ENCODE peak calls at places on chromosomes 4 and X, in eight cellular contexts. H is psoas muscle, Y is endodermal cell, Z is Caco-2, E is IMR-90, N is mucosa of descending colon, G is kidney epithelial cell, X is astrocyte of the cerebellum. I is an unnamed sample.
A peak's percentile ranks its signal among the peaks of the same experiment; 100 is the strongest.

GRCh38 chr4:138348055-138348454 is 105.9 kb upstream of the SLC7A11 start:
- DNase-seq in E (peak; percentile 22), Z (no peak), N (no peak), H (no peak), X (no peak), Y (no peak), G (peak; percentile 14), I (no peak)

GRCh38 chr4:53461244-53461643 is 83.8 kb downstream of the FIP1L1 start:
- DNase-seq in X (no peak), Y (no peak), Z (no peak), G (no peak), E (peak; percentile 30), N (no peak), H (no peak), I (peak; percentile 45)

GRCh38 chr4:184801781-184802180 is 24.0 kb downstream of the ACSL1 start:
- DNase-seq in N (no peak), Z (no peak), H (no peak), X (no peak), G (no peak), E (peak; percentile 42), Y (no peak), I (peak; percentile 51)

GRCh38 chr4:37726666-37727065 is 40.5 kb upstream of the RELL1 start:
- DNase-seq in Y (no peak), Z (no peak), N (no peak), H (no peak), G (no peak), X (peak; percentile 76), E (peak; percentile 48), I (peak; percentile 29)

GRCh38 chr4:82047731-82048130 is 326.1 kb downstream of the HNRNPD start:
- DNase-seq in Z (no peak), Y (no peak), E (no peak), H (no peak), N (no peak), X (no peak), G (no peak), I (no peak)

GRCh38 chr4:181077416-181077815 is 1165.8 kb upstream of the TENM3 start:
- DNase-seq in G (no peak), Y (no peak), Z (no peak), E (no peak), N (no peak), H (no peak), X (no peak), I (no peak)

GRCh38 chrX:115892787-115893671 is 277.5 kb upstream of the AGTR2 start:
- DNase-seq in G (peak; percentile 29), Y (peak; percentile 86), N (peak; percentile 37), Z (no peak), E (peak; percentile 54), H (peak; percentile 40), X (no peak), I (no peak)

GRCh38 chr4:57989430-57989829 is 879.2 kb upstream of the IGFBP7 start:
- DNase-seq in Y (peak; percentile 57), X (no peak), H (no peak), E (no peak), Z (no peak), N (no peak), G (no peak), I (no peak)

GRCh38 chr4:105878668-105879067 is 16.6 kb upstream of the NPNT start:
- DNase-seq in G (no peak), Z (no peak), X (no peak), H (no peak), Y (no peak), E (no peak), N (no peak), I (no peak)

GRCh38 chr4:105657117-105657765 is 51.2 kb downstream of the INTS12 start:
- DNase-seq in E (no peak), Z (no peak), G (no peak), N (no peak), X (peak; percentile 26), Y (no peak), H (no peak), I (no peak)

GRCh38 chrX:145751943-145752342 is 65.7 kb upstream of the SLITRK2 start:
- DNase-seq in N (no peak), Y (no peak), X (no peak), H (no peak), E (no peak), Z (no peak), G (no peak), I (peak; percentile 54)

GRCh38 chrX:9147631-9148189 is 113.8 kb upstream of the FAM9B start:
- DNase-seq in Y (peak; percentile 69), H (no peak), X (no peak), Z (no peak), E (no peak), N (no peak), G (no peak), I (no peak)

GRCh38 chrX:63744850-63745249 is 40.2 kb downstream of the ARHGEF9 start:
- DNase-seq in X (no peak), G (no peak), N (no peak), E (no peak), Y (no peak), H (no peak), Z (no peak), I (no peak)

GRCh38 chr4:8685831-8686230 is 93.3 kb downstream of the CPZ start:
- DNase-seq in Y (no peak), G (no peak), N (no peak), Z (no peak), X (no peak), E (no peak), H (no peak), I (no peak)

GRCh38 chr4:6854098-6854744 is 55.4 kb upstream of the TBC1D14 start:
- DNase-seq in X (no peak), H (no peak), Y (no peak), E (no peak), N (no peak), Z (no peak), G (no peak), I (no peak)

GRCh38 chr4:6848717-6849305 is 60.8 kb upstream of the TBC1D14 start:
- DNase-seq in Y (no peak), G (no peak), E (peak; percentile 8), Z (no peak), X (no peak), H (no peak), N (no peak), I (no peak)

GRCh38 chr4:6851431-6851830 is 58.2 kb upstream of the TBC1D14 start:
- DNase-seq in Y (no peak), E (no peak), H (no peak), Z (no peak), G (no peak), X (no peak), N (no peak), I (no peak)

GRCh38 chr4:6852582-6852981 is 57.0 kb upstream of the TBC1D14 start:
- DNase-seq in N (no peak), G (no peak), H (no peak), E (no peak), Z (no peak), X (no peak), Y (no peak), I (no peak)

GRCh38 chr4:6851962-6852361 is 57.7 kb upstream of the TBC1D14 start:
- DNase-seq in G (no peak), H (no peak), X (no peak), N (no peak), Y (no peak), E (no peak), Z (no peak), I (no peak)
- H3K4me3 ChIP-seq in G (no peak overlapping the region), H (no peak overlapping the region), X (no peak overlapping the region), N (no peak overlapping the region), Y (no peak overlapping the region), E (no peak overlapping the region), Z (no peak overlapping the region), I (no peak overlapping the region)

GRCh38 chr4:98150092-98150761 is 7.0 kb upstream of the STPG2 start:
- DNase-seq in E (peak; percentile 16), G (no peak), X (peak; percentile 4), Y (no peak), Z (no peak), H (no peak), N (no peak), I (peak; percentile 21)
- TF ChIP-seq CTCF in E (peak; percentile 45), G (no peak), X (no peak), Y (peak; percentile 62), Z (no peak), H (peak; percentile 17), N (no peak), I (peak; percentile 13)

GRCh38 chr4:40212674-40213504 is 16.1 kb downstream of the RHOH start:
- DNase-seq in G (no peak), Z (no peak), N (no peak), E (peak; percentile 20), X (no peak), H (no peak), Y (no peak), I (no peak)
- H3K4me3 ChIP-seq in G (no peak overlapping the region), Z (no peak overlapping the region), N (no peak overlapping the region), E (no peak overlapping the region), X (no peak overlapping the region), H (no peak overlapping the region), Y (no peak overlapping the region), I (no peak overlapping the region)

GRCh38 chrX:50910685-50911176 is at the start of gene BMP15:
- DNase-seq in X (no peak), G (no peak), Z (no peak), Y (no peak), H (no peak), E (no peak), N (no peak), I (no peak)

GRCh38 chrX:50903387-50904027 is 7.0 kb upstream of the BMP15 start:
- DNase-seq in N (peak; percentile 27), H (no peak), G (no peak), Z (peak; percentile 32), E (peak; percentile 26), Y (peak; percentile 69), X (peak; percentile 22), I (peak; percentile 24)

GRCh38 chrX:50905334-50905733 is 5.2 kb upstream of the BMP15 start:
- DNase-seq in Z (no peak), H (no peak), N (peak; percentile 27), X (no peak), Y (peak; percentile 44), G (no peak), E (no peak), I (no peak)
- TF ChIP-seq CTCF in Z (peak; percentile 25), H (no peak), N (no peak), X (peak; percentile 15), Y (peak; percentile 66), G (peak; percentile 27), E (no peak), I (peak; percentile 34)

GRCh38 chr4:22237846-22238513 is 277.9 kb downstream of the ADGRA3 start:
- DNase-seq in E (no peak), H (no peak), Y (no peak), X (no peak), G (no peak), Z (peak; percentile 46), N (peak; percentile 59), I (no peak)
- H3K4me3 ChIP-seq in E (no peak overlapping the region), H (no peak overlapping the region), Y (no peak overlapping the region), X (no peak overlapping the region), G (no peak overlapping the region), Z (no peak overlapping the region), N (no peak overlapping the region), I (no peak overlapping the region)

I was measured in AG10803.